ENCODE peak calls at places on chromosome 21, in eight cellular contexts. O, R, T, W, M, V, Q and F are unnamed samples.

GRCh38 chr21:31459457-31459856 is 115.4 kb upstream of the TIAM1 start:
- DNase-seq in O (no peak), R (no peak), T (no peak), W (no peak), M (no peak), V (no peak), Q (no peak), F (no peak)

GRCh38 chr21:15309022-15309590 is 244.3 kb upstream of the NRIP1 start:
- DNase-seq in O (no peak), R (no peak), T (no peak), W (no peak), M (no peak), V (no peak), Q (no peak), F (no peak)

GRCh38 chr21:45120975-45121374 is 46.6 kb downstream of the ADARB1 start:
- DNase-seq in O (no peak), R (no peak), T (no peak), W (no peak), M (no peak), V (no peak), Q (no peak), F (no peak)

GRCh38 chr21:15243356-15243755 is 178.6 kb upstream of the NRIP1 start:
- DNase-seq in O (no peak), R (no peak), T (no peak), W (no peak), M (no peak), V (no peak), Q (no peak), F (no peak)

GRCh38 chr21:45353200-45353599 is 51.8 kb upstream of the COL18A1 start:
- DNase-seq in O (no peak), R (no peak), T (no peak), W (no peak), M (no peak), V (no peak), Q (no peak), F (no peak)

GRCh38 chr21:39504230-39504629 is 52.5 kb downstream of the SH3BGR start:
- DNase-seq in O (peak; percentile 72), R (no peak), T (no peak), W (no peak), M (no peak), V (no peak), Q (no peak), F (no peak)

GRCh38 chr21:46597031-46597430 is 7.9 kb downstream of the S100B start:
- DNase-seq in O (no peak), R (no peak), T (no peak), W (no peak), M (no peak), V (no peak), Q (no peak), F (no peak)

GRCh38 chr21:17270234-17270633 is 242.6 kb upstream of the CXADR start:
- DNase-seq in O (no peak), R (peak; percentile 5), T (peak; percentile 32), W (peak; percentile 73), M (no peak), V (no peak), Q (no peak), F (no peak)

GRCh38 chr21:38679531-38679930 is 126.2 kb upstream of the ETS2 start:
- DNase-seq in O (no peak), R (no peak), T (no peak), W (peak; percentile 74), M (no peak), V (no peak), Q (no peak), F (no peak)

GRCh38 chr21:38012700-38013099 is 96.4 kb upstream of the KCNJ6 start:
- DNase-seq in O (no peak), R (no peak), T (no peak), W (no peak), M (no peak), V (no peak), Q (no peak), F (no peak)

GRCh38 chr21:31262728-31263127 is 81.3 kb downstream of the TIAM1 start:
- DNase-seq in O (no peak), R (no peak), T (no peak), W (no peak), M (no peak), V (no peak), Q (no peak), F (no peak)

GRCh38 chr21:45498646-45499000 is 43.6 kb downstream of the SLC19A1 start:
- DNase-seq in O (no peak), R (no peak), T (no peak), W (no peak), M (no peak), V (no peak), Q (no peak), F (no peak)

GRCh38 chr21:46099476-46099875 is 1.6 kb downstream of the COL6A2 start:
- DNase-seq in O (no peak), R (no peak), T (peak; percentile 19), W (peak; percentile 42), M (no peak), V (peak; percentile 75), Q (peak; percentile 8), F (no peak)

GRCh38 chr21:39885119-39885848 is 18.0 kb downstream of the PCP4 start:
- DNase-seq in O (no peak), R (no peak), T (no peak), W (no peak), M (no peak), V (no peak), Q (no peak), F (peak; percentile 22)

GRCh38 chr21:44487831-44488230 is 32.5 kb downstream of the LRRC3 start:
- DNase-seq in O (no peak), R (no peak), T (no peak), W (peak; percentile 46), M (no peak), V (peak; percentile 58), Q (no peak), F (peak; percentile 44)

GRCh38 chr21:36656138-36656537 is 42.8 kb upstream of the SIM2 start:
- DNase-seq in O (peak; percentile 25), R (peak; percentile 85), T (no peak), W (no peak), M (no peak), V (no peak), Q (no peak), F (no peak)

GRCh38 chr21:19034041-19034440 is 630.5 kb upstream of the TMPRSS15 start:
- DNase-seq in O (no peak), R (no peak), T (no peak), W (no peak), M (no peak), V (no peak), Q (no peak), F (no peak)

GRCh38 chr21:30227633-30228404 is 11.9 kb upstream of the CLDN8 start:
- DNase-seq in O (no peak), R (peak; percentile 82), T (peak; percentile 86), W (peak; percentile 98), M (no peak), V (no peak), Q (no peak), F (no peak)

GRCh38 chr21:44965251-44966022 is 25.6 kb downstream of the SLX9 start:
- DNase-seq in O (no peak), R (no peak), T (no peak), W (peak; percentile 47), M (no peak), V (peak; percentile 71), Q (no peak), F (no peak)

GRCh38 chr21:30831194-30831765 is 1.7 kb upstream of the KRTAP7-1 start:
- DNase-seq in O (no peak), R (no peak), T (no peak), W (peak; percentile 10), M (no peak), V (no peak), Q (no peak), F (peak; percentile 12)

GRCh38 chr21:42239973-42240372 is 21.0 kb downstream of the ABCG1 start:
- DNase-seq in O (peak; percentile 13), R (no peak), T (no peak), W (no peak), M (no peak), V (no peak), Q (no peak), F (no peak)
- TF ChIP-seq CTCF in O (no peak), R (no peak), T (no peak), W (no peak), M (no peak), V (no peak), Q (peak; percentile 21), F (peak; percentile 19)

DNA sequence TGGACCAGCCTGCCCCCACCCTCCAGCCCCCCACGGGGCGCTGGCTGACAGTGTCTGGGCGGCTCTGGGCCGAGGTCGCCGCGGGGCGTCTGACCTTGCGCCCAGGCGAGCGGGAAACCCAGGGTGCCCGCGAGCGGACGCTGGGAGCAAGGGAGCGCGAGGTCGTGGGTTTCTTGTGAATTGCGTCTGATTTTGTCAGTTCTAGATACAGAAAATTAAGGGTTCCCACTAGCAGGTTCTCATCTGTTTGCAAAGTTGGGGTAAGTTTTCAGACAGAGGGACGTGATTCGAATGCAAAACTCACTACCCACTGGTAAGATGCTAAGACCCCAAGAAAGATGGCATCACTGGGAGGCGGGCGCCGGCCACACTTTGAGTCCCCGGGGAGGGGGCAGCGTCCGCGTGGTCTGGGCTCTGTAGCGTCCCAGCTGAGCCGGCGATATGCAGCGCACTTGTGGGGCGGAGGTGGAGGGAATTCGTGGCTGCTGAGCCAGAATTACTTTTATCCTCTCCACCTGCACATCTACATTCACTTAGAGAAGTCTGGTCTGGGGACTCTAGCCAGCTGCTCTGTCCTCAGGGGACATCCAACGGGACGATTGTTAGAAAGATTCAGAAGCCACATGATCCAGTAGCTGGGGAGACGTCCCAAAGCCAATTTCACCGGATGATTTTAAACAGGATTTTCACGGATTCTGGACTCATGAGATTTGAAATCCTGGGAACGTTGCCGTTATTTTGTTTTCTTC is 1.0 kb downstream of the JAM2 start:
- DNase-seq in O (no peak), R (no peak), T (no peak), W (no peak), M (no peak), V (peak; percentile 78), Q (peak; percentile 17), F (peak; percentile 50)
- TF ChIP-seq CTCF in O (no peak), R (no peak), T (no peak), W (no peak), M (no peak), V (no peak), Q (no peak), F (no peak)

GRCh38 chr21:35026617-35027557 is 22.2 kb downstream of the RUNX1 start:
- DNase-seq in O (no peak), R (no peak), T (peak; percentile 51), W (peak; percentile 69), M (no peak), V (peak; percentile 98), Q (no peak), F (peak; percentile 16)
- TF ChIP-seq CTCF in O (no peak), R (no peak), T (no peak), W (no peak), M (no peak), V (no peak), Q (no peak), F (no peak)

DNA sequence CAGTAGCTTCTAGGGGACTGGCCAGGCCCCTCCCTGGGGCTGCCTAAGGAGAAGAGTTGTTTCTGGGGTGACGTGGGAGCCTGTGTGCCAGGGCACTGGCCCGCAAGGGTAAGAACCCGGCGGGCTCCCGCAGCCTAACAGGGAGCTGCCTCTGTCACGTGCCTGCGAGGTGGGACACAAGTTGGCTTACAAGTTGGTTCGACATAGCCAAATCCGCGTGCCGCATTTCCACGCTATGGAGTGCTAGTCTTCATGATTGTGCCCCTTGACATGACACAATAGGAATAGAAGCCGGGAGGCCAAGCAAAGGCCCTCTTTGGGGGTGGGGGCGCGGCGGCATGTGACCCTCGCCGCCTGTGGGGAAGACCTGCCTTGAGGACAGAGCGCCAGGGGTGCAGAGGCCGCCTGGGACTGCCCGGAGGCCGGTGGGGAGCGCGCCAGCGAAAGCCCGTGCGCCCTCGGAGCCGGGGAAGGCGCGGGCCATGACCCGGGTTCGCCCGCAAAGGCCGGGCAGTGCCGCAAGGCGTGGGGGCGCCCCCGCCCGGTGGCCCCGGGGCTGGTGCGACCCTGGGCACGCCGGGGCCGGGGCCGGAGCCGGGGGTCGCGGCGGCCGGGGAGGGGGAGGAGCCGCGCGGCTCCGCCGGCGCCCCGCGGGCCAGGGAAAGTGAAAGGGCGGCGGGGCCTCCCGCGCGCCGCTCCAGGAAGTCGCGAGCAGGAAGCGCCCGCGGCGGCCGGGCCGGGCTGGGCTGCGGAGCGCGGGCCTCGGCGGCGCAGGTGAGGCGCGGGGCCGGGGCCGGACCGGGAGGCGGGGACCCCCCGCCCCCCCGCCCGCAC is at the start of gene SLC37A1:
- DNase-seq in O (peak; percentile 50), R (peak; percentile 29), T (no peak), W (no peak), M (no peak), V (peak; percentile 90), Q (peak; percentile 35), F (peak; percentile 25)
- TF ChIP-seq CTCF in O (no peak), R (no peak), T (no peak), W (no peak), M (no peak), V (no peak), Q (peak; percentile 24), F (no peak)